ENCODE peak calls at places on chromosome 20, in eight cellular contexts. G is DMS153; I is GM06990; V is CD4-positive, alpha-beta T cell; J is hypothalamus; Z is tibial artery; K is stimulated activated naive B cell treated with anti-CD40 and anti-IgM and Interleukin-4, amounts not matched to agents 10 μg/mL and 1 μg/mL and 100 μg/mL, for 72 hours; D is GM19239. N is an unnamed sample.

GRCh38 chr20:5131502-5131901 is 4.7 kb downstream of the CDS2 start:
- DNase-seq in G (no peak), I (peak; percentile 49), V (no peak), J (no peak), Z (no peak), K (no peak), D (no peak), N (peak; percentile 56)

GRCh38 chr20:3681352-3681930 is 369 bp downstream of the ADAM33 start:
- DNase-seq in G (no peak), I (no peak), V (no peak), J (no peak), Z (no peak), K (no peak), D (no peak), N (no peak)

GRCh38 chr20:16279320-16279719 is 293.9 kb downstream of the KIF16B start:
- DNase-seq in G (no peak), I (no peak), V (no peak), J (no peak), Z (no peak), K (no peak), D (no peak), N (no peak)

GRCh38 chr20:49568491-49569151 is 684 bp upstream of the PTGIS start:
- DNase-seq in G (no peak), I (no peak), V (no peak), J (no peak), Z (no peak), K (no peak), D (no peak), N (no peak)

GRCh38 chr20:57553376-57554018 is 7.4 kb upstream of the PCK1 start:
- DNase-seq in G (no peak), I (no peak), V (no peak), J (no peak), Z (no peak), K (no peak), D (no peak), N (no peak)

GRCh38 chr20:45448250-45448649 is 21.3 kb upstream of the WFDC2 start:
- DNase-seq in G (peak; percentile 22), I (no peak), V (no peak), J (no peak), Z (no peak), K (no peak), D (no peak), N (no peak)

GRCh38 chr20:1827974-1828785 is 67.0 kb upstream of the SIRPA start:
- DNase-seq in G (no peak), I (no peak), V (no peak), J (peak; percentile 60), Z (no peak), K (peak; percentile 73), D (no peak), N (no peak)

GRCh38 chr20:63101781-63102719 is 95.3 kb upstream of the BHLHE23 start:
- DNase-seq in G (peak; percentile 48), I (peak; percentile 72), V (peak; percentile 70), J (no peak), Z (peak; percentile 65), K (peak; percentile 54), D (peak; percentile 87), N (peak; percentile 88)

GRCh38 chr20:58852559-58853271 is at the start of gene GNAS:
- DNase-seq in G (no peak), I (peak; percentile 54), V (peak; percentile 46), J (no peak), Z (no peak), K (peak; percentile 37), D (peak; percentile 60), N (peak; percentile 77)

GRCh38 chr20:44247676-44248419 is 740 bp downstream of the GDAP1L1 start:
- DNase-seq in G (no peak), I (no peak), V (no peak), J (no peak), Z (no peak), K (no peak), D (no peak), N (peak; percentile 58)

GRCh38 chr20:9144643-9145042 is 75.8 kb downstream of the PLCB4 start:
- DNase-seq in G (no peak), I (no peak), V (no peak), J (no peak), Z (no peak), K (no peak), D (no peak), N (no peak)

GRCh38 chr20:10985536-10985935 is 311.7 kb upstream of the JAG1 start:
- DNase-seq in G (no peak), I (no peak), V (no peak), J (no peak), Z (no peak), K (no peak), D (no peak), N (no peak)

GRCh38 chr20:45372241-45372640 is 5.9 kb downstream of the TP53TG5 start:
- DNase-seq in G (no peak), I (no peak), V (no peak), J (no peak), Z (no peak), K (no peak), D (no peak), N (no peak)

GRCh38 chr20:49727473-49727872 is 13.8 kb upstream of the B4GALT5 start:
- DNase-seq in G (no peak), I (no peak), V (no peak), J (no peak), Z (no peak), K (no peak), D (no peak), N (no peak)

GRCh38 chr20:12927489-12927888 is 81.3 kb upstream of the SPTLC3 start:
- DNase-seq in G (no peak), I (no peak), V (no peak), J (no peak), Z (no peak), K (no peak), D (no peak), N (no peak)

GRCh38 chr20:56710577-56711465 is 81.7 kb downstream of the TFAP2C start:
- DNase-seq in G (no peak), I (no peak), V (no peak), J (no peak), Z (no peak), K (no peak), D (no peak), N (no peak)

GRCh38 chr20:58096880-58097813 is 131.3 kb downstream of the ANKRD60 start:
- DNase-seq in G (no peak), I (no peak), V (no peak), J (no peak), Z (no peak), K (no peak), D (no peak), N (no peak)

GRCh38 chr20:63152322-63153253 is 63.3 kb downstream of the YTHDF1 start:
- DNase-seq in G (no peak), I (no peak), V (no peak), J (no peak), Z (no peak), K (no peak), D (no peak), N (no peak)

GRCh38 chr20:51142448-51142847 is 119.5 kb upstream of the KCNG1 start:
- DNase-seq in G (peak; percentile 9), I (no peak), V (no peak), J (no peak), Z (no peak), K (no peak), D (no peak), N (no peak)

GRCh38 chr20:58870293-58871014 is 17.9 kb downstream of the GNAS start:
- DNase-seq in G (peak; percentile 11), I (peak; percentile 46), V (no peak), J (peak; percentile 23), Z (peak; percentile 77), K (no peak), D (no peak), N (no peak)

GRCh38 chr20:5835234-5835845 is 85.1 kb downstream of the SHLD1 start:
- DNase-seq in G (peak; percentile 63), I (no peak), V (no peak), J (no peak), Z (no peak), K (no peak), D (no peak), N (no peak)

GRCh38 chr20:47274449-47275108 is 81.9 kb downstream of the ZMYND8 start:
- DNase-seq in G (no peak), I (peak; percentile 58), V (no peak), J (no peak), Z (no peak), K (peak; percentile 42), D (peak; percentile 54), N (peak; percentile 87)

GRCh38 chr20:33262658-33263065 is 20.4 kb upstream of the BPIFB1 start:
- DNase-seq in G (peak; percentile 48), I (no peak), V (no peak), J (peak; percentile 15), Z (peak; percentile 25), K (no peak), D (no peak), N (no peak)

GRCh38 chr20:23623666-23624065 is 14.1 kb downstream of the CST3 start:
- DNase-seq in G (no peak), I (no peak), V (no peak), J (no peak), Z (no peak), K (no peak), D (no peak), N (no peak)

GRCh38 chr20:32727663-32728062 is 15.6 kb downstream of the COMMD7 start:
- DNase-seq in G (no peak), I (no peak), V (no peak), J (no peak), Z (no peak), K (no peak), D (no peak), N (no peak)

GRCh38 chr20:11891081-11891826 is 26.4 kb upstream of the BTBD3 start:
- DNase-seq in G (no peak), I (peak; percentile 4), V (no peak), J (peak; percentile 67), Z (peak; percentile 69), K (peak; percentile 6), D (peak; percentile 17), N (no peak)

GRCh38 chr20:19683168-19683567 is 74.9 kb upstream of the RIN2 start:
- DNase-seq in G (no peak), I (no peak), V (no peak), J (no peak), Z (no peak), K (no peak), D (no peak), N (no peak)

GRCh38 chr20:32051720-32052089 is 337 bp upstream of the HCK start:
- DNase-seq in G (no peak), I (no peak), V (no peak), J (no peak), Z (no peak), K (no peak), D (no peak), N (no peak)

GRCh38 chr20:22559711-22560305 is 24.6 kb downstream of the FOXA2 start:
- DNase-seq in G (no peak), I (no peak), V (no peak), J (no peak), Z (no peak), K (no peak), D (no peak), N (no peak)

GRCh38 chr20:3710703-3711417 is 1.5 kb downstream of the SIGLEC1 start:
- DNase-seq in G (no peak), I (peak; percentile 70), V (peak; percentile 50), J (peak; percentile 52), Z (no peak), K (peak; percentile 41), D (peak; percentile 81), N (peak; percentile 90)

GRCh38 chr20:21224217-21224616 is 78.9 kb upstream of the XRN2 start:
- DNase-seq in G (no peak), I (no peak), V (no peak), J (no peak), Z (no peak), K (no peak), D (no peak), N (no peak)

GRCh38 chr20:19975901-19976300 is 41.3 kb upstream of the NAA20 start:
- DNase-seq in G (no peak), I (no peak), V (no peak), J (no peak), Z (no peak), K (no peak), D (no peak), N (no peak)